ENCODE peak calls at places on chromosome 4, in five cellular contexts. U, L, F, N and I are unnamed samples.

GRCh38 chr4:76943129-76943620 is 6.4 kb upstream of the SEPTIN11 start:
- DNase-seq in U (no peak), L (no peak), F (no peak), N (peak; percentile 86), I (peak; percentile 49)

GRCh38 chr4:34619531-34620109 is 1624.7 kb downstream of the ARAP2 start:
- DNase-seq in U (no peak), L (no peak), F (no peak), N (no peak), I (no peak)

GRCh38 chr4:163598489-163598888 is 104.0 kb downstream of the TMA16 start:
- DNase-seq in U (no peak), L (no peak), F (no peak), N (no peak), I (no peak)

GRCh38 chr4:119729815-119730643 is 101.4 kb upstream of the PDE5A start:
- DNase-seq in U (no peak), L (no peak), F (no peak), N (peak; percentile 97), I (peak; percentile 80)

GRCh38 chr4:171814545-171814944 is 1.3 kb downstream of the GALNTL6 start:
- DNase-seq in U (no peak), L (no peak), F (no peak), N (no peak), I (no peak)

GRCh38 chr4:87974856-87975462 is 555 bp upstream of the SPP1 start:
- DNase-seq in U (peak; percentile 50), L (no peak), F (no peak), N (no peak), I (no peak)

GRCh38 chr4:123014038-123014437 is 91.6 kb upstream of the NUDT6 start:
- DNase-seq in U (no peak), L (no peak), F (no peak), N (peak; percentile 13), I (peak; percentile 50)

GRCh38 chr4:41394362-41394960 is 137.7 kb downstream of the UCHL1 start:
- DNase-seq in U (no peak), L (no peak), F (no peak), N (no peak), I (peak; percentile 4)

GRCh38 chr4:67883902-67884301 is at the start of gene TMPRSS11D:
- DNase-seq in U (no peak), L (no peak), F (no peak), N (no peak), I (no peak)

GRCh38 chr4:89226665-89227572 is 80.7 kb downstream of the GPRIN3 start:
- DNase-seq in U (peak; percentile 86), L (peak; percentile 4), F (peak; percentile 71), N (peak; percentile 81), I (peak; percentile 73)

GRCh38 chr4:158172196-158172557 is 648 bp downstream of the GASK1B start:
- DNase-seq in U (no peak), L (no peak), F (no peak), N (peak; percentile 72), I (peak; percentile 38)

GRCh38 chr4:113781439-113782040 is 20.0 kb upstream of the CAMK2D start:
- DNase-seq in U (peak; percentile 24), L (no peak), F (no peak), N (peak; percentile 66), I (peak; percentile 49)

GRCh38 chr4:145507636-145508035 is 26.0 kb downstream of the SMAD1 start:
- DNase-seq in U (no peak), L (no peak), F (no peak), N (peak; percentile 55), I (no peak)

GRCh38 chr4:163548481-163549243 is 54.2 kb downstream of the TMA16 start:
- DNase-seq in U (peak; percentile 63), L (no peak), F (peak; percentile 21), N (peak; percentile 75), I (peak; percentile 58)

GRCh38 chr4:128287159-128287870 is at the start of gene PGRMC2:
- DNase-seq in U (no peak), L (no peak), F (peak; percentile 24), N (peak; percentile 28), I (peak; percentile 68)

GRCh38 chr4:87839309-87839946 is 6.7 kb downstream of the MEPE start:
- DNase-seq in U (peak; percentile 59), L (no peak), F (peak; percentile 12), N (peak; percentile 61), I (peak; percentile 59)

GRCh38 chr4:128524311-128524710 is 236.7 kb upstream of the PGRMC2 start:
- DNase-seq in U (no peak), L (no peak), F (no peak), N (peak; percentile 97), I (peak; percentile 89)

GRCh38 chr4:28462766-28463165 is 1602.1 kb downstream of the STIM2 start:
- DNase-seq in U (no peak), L (no peak), F (no peak), N (peak; percentile 8), I (no peak)

GRCh38 chr4:108043536-108043935 is 53.8 kb downstream of the HADH start:
- DNase-seq in U (no peak), L (no peak), F (peak; percentile 80), N (no peak), I (peak; percentile 39)

GRCh38 chr4:154425514-154425913 is 66.1 kb downstream of the DCHS2 start:
- DNase-seq in U (no peak), L (peak; percentile 53), F (no peak), N (no peak), I (no peak)

GRCh38 chr4:16443504-16444088 is 217.3 kb upstream of the TAPT1 start:
- DNase-seq in U (peak; percentile 14), L (no peak), F (peak; percentile 26), N (peak; percentile 64), I (peak; percentile 48)

GRCh38 chr4:94641702-94642560 is 115.8 kb upstream of the BMPR1B start:
- DNase-seq in U (no peak), L (no peak), F (no peak), N (peak; percentile 58), I (peak; percentile 51)

GRCh38 chr4:6337331-6337935 is 67.8 kb downstream of the WFS1 start:
- DNase-seq in U (no peak), L (no peak), F (no peak), N (no peak), I (no peak)

GRCh38 chr4:75820676-75821075 is 81.6 kb downstream of the PPEF2 start:
- DNase-seq in U (no peak), L (no peak), F (no peak), N (no peak), I (no peak)

GRCh38 chr4:147760176-147760575 is 28.3 kb downstream of the ARHGAP10 start:
- DNase-seq in U (no peak), L (no peak), F (no peak), N (no peak), I (no peak)

GRCh38 chr4:99885063-99885664 is 9.1 kb downstream of the LAMTOR3 start:
- DNase-seq in U (peak; percentile 19), L (no peak), F (no peak), N (peak; percentile 60), I (peak; percentile 44)

GRCh38 chr4:160772668-160773067 is 1391.1 kb downstream of the FSTL5 start:
- DNase-seq in U (no peak), L (no peak), F (no peak), N (no peak), I (no peak)

GRCh38 chr4:139984459-139984858 is 169.5 kb downstream of the MAML3 start:
- DNase-seq in U (no peak), L (no peak), F (no peak), N (no peak), I (no peak)

GRCh38 chr4:144818136-144818535 is 172.2 kb downstream of the HHIP start:
- DNase-seq in U (no peak), L (no peak), F (no peak), N (no peak), I (no peak)

GRCh38 chr4:163587867-163588266 is 93.4 kb downstream of the TMA16 start:
- DNase-seq in U (no peak), L (peak; percentile 73), F (no peak), N (no peak), I (no peak)

GRCh38 chr4:155307731-155308277 is 69.0 kb downstream of the MAP9 start:
- DNase-seq in U (no peak), L (no peak), F (no peak), N (no peak), I (no peak)

GRCh38 chr4:2250764-2251072 is 8.8 kb upstream of the HAUS3 start:
- DNase-seq in U (no peak), L (no peak), F (no peak), N (no peak), I (no peak)

GRCh38 chr4:118033148-118034060 is 882 bp upstream of the NDST3 start:
- DNase-seq in U (peak; percentile 48), L (no peak), F (peak; percentile 56), N (peak; percentile 13), I (peak; percentile 25)

GRCh38 chr4:2961411-2962098 is 1.7 kb downstream of the NOP14 start:
- DNase-seq in U (no peak), L (no peak), F (peak; percentile 23), N (no peak), I (no peak)

GRCh38 chr4:124202106-124202505 is 510.4 kb downstream of the ANKRD50 start:
- DNase-seq in U (no peak), L (no peak), F (no peak), N (peak; percentile 82), I (peak; percentile 34)

GRCh38 chr4:23194751-23195150 is 502.0 kb downstream of the GBA3 start:
- DNase-seq in U (no peak), L (no peak), F (no peak), N (no peak), I (no peak)